ENCODE peak calls at places on chromosome 17, in six cellular contexts. One of them, this sample, is unnamed.

GRCh38 chr17:841313-841712 is 59.2 kb downstream of the MRM3 start:
- DNase-seq in HT-29: no peak
- DNase-seq in amniotic stem cell: no peak
- DNase-seq in A172: no peak
- DNase-seq in lower lobe of right lung: peak; percentile 60
- DNase-seq in Ammon's horn: no peak
- DNase-seq in this sample: no peak

GRCh38 chr17:48101012-48101720 is at the start of gene CBX1:
- DNase-seq in HT-29: peak; percentile 97
- DNase-seq in amniotic stem cell: peak; percentile 70
- DNase-seq in A172: peak; percentile 91
- DNase-seq in lower lobe of right lung: peak; percentile 97
- DNase-seq in Ammon's horn: peak; percentile 96
- DNase-seq in this sample: peak; percentile 91

GRCh38 chr17:79792984-79793923 is 3.6 kb downstream of the CBX8 start:
- DNase-seq in HT-29: no peak
- DNase-seq in amniotic stem cell: peak; percentile 56
- DNase-seq in A172: peak; percentile 21
- DNase-seq in lower lobe of right lung: no peak
- DNase-seq in Ammon's horn: no peak
- DNase-seq in this sample: no peak

GRCh38 chr17:10421211-10421610 is 539 bp downstream of the MYH8 start:
- DNase-seq in HT-29: no peak
- DNase-seq in amniotic stem cell: no peak
- DNase-seq in A172: no peak
- DNase-seq in lower lobe of right lung: no peak
- DNase-seq in Ammon's horn: no peak
- DNase-seq in this sample: no peak

GRCh38 chr17:41870627-41871026 is 5.4 kb upstream of the KLHL11 start:
- DNase-seq in HT-29: no peak
- DNase-seq in amniotic stem cell: no peak
- DNase-seq in A172: peak; percentile 41
- DNase-seq in lower lobe of right lung: no peak
- DNase-seq in Ammon's horn: peak; percentile 69
- DNase-seq in this sample: no peak

GRCh38 chr17:79559111-79559887 is 51.6 kb downstream of the RBFOX3 start:
- DNase-seq in HT-29: no peak
- DNase-seq in amniotic stem cell: no peak
- DNase-seq in A172: no peak
- DNase-seq in lower lobe of right lung: peak; percentile 6
- DNase-seq in Ammon's horn: no peak
- DNase-seq in this sample: no peak

GRCh38 chr17:77666881-77667395 is 291.6 kb upstream of the TNRC6C start:
- DNase-seq in HT-29: no peak
- DNase-seq in amniotic stem cell: no peak
- DNase-seq in A172: no peak
- DNase-seq in lower lobe of right lung: no peak
- DNase-seq in Ammon's horn: no peak
- DNase-seq in this sample: no peak

GRCh38 chr17:45672301-45672700 is 111.8 kb upstream of the CRHR1 start:
- DNase-seq in HT-29: no peak
- DNase-seq in amniotic stem cell: no peak
- DNase-seq in A172: no peak
- DNase-seq in lower lobe of right lung: peak; percentile 24
- DNase-seq in Ammon's horn: no peak
- DNase-seq in this sample: no peak

GRCh38 chr17:282912-283882 is 69.4 kb downstream of the RPH3AL start:
- DNase-seq in HT-29: no peak
- DNase-seq in amniotic stem cell: no peak
- DNase-seq in A172: no peak
- DNase-seq in lower lobe of right lung: peak; percentile 32
- DNase-seq in Ammon's horn: no peak
- DNase-seq in this sample: peak; percentile 55

GRCh38 chr17:51427259-51428255 is 167.2 kb downstream of the UTP18 start:
- DNase-seq in HT-29: no peak
- DNase-seq in amniotic stem cell: no peak
- DNase-seq in A172: peak; percentile 10
- DNase-seq in lower lobe of right lung: no peak
- DNase-seq in Ammon's horn: no peak
- DNase-seq in this sample: no peak

GRCh38 chr17:62767997-62768396 is 40.1 kb downstream of the MARCHF10 start:
- DNase-seq in HT-29: no peak
- DNase-seq in amniotic stem cell: no peak
- DNase-seq in A172: no peak
- DNase-seq in lower lobe of right lung: no peak
- DNase-seq in Ammon's horn: no peak
- DNase-seq in this sample: no peak

GRCh38 chr17:1724869-1725641 is 551 bp downstream of the WDR81 start:
- DNase-seq in HT-29: no peak
- DNase-seq in amniotic stem cell: no peak
- DNase-seq in A172: no peak
- DNase-seq in lower lobe of right lung: peak; percentile 72
- DNase-seq in Ammon's horn: no peak
- DNase-seq in this sample: no peak

GRCh38 chr17:41492351-41492750 is 2.6 kb upstream of the KRT36 start:
- DNase-seq in HT-29: no peak
- DNase-seq in amniotic stem cell: no peak
- DNase-seq in A172: no peak
- DNase-seq in lower lobe of right lung: no peak
- DNase-seq in Ammon's horn: peak; percentile 19
- DNase-seq in this sample: no peak

GRCh38 chr17:66964930-66965800 is 658 bp downstream of the CACNG4 start:
- DNase-seq in HT-29: peak; percentile 49
- DNase-seq in amniotic stem cell: peak; percentile 2
- DNase-seq in A172: peak; percentile 42
- DNase-seq in lower lobe of right lung: no peak
- DNase-seq in Ammon's horn: no peak
- DNase-seq in this sample: no peak

GRCh38 chr17:9206160-9206988 is 185.1 kb downstream of the NTN1 start:
- DNase-seq in HT-29: no peak
- DNase-seq in amniotic stem cell: no peak
- DNase-seq in A172: no peak
- DNase-seq in lower lobe of right lung: no peak
- DNase-seq in Ammon's horn: no peak
- DNase-seq in this sample: no peak

GRCh38 chr17:82963104-82963950 is 116.1 kb upstream of the METRNL start:
- DNase-seq in HT-29: peak; percentile 82
- DNase-seq in amniotic stem cell: peak; percentile 78
- DNase-seq in A172: no peak
- DNase-seq in lower lobe of right lung: peak; percentile 87
- DNase-seq in Ammon's horn: peak; percentile 75
- DNase-seq in this sample: peak; percentile 56

GRCh38 chr17:39239640-39240314 is 14.0 kb upstream of the STAC2 start:
- DNase-seq in HT-29: peak; percentile 85
- DNase-seq in amniotic stem cell: no peak
- DNase-seq in A172: no peak
- DNase-seq in lower lobe of right lung: peak; percentile 72
- DNase-seq in Ammon's horn: no peak
- DNase-seq in this sample: no peak

GRCh38 chr17:50238594-50239287 is 35.5 kb upstream of the TMEM92 start:
- DNase-seq in HT-29: no peak
- DNase-seq in amniotic stem cell: no peak
- DNase-seq in A172: no peak
- DNase-seq in lower lobe of right lung: no peak
- DNase-seq in Ammon's horn: no peak
- DNase-seq in this sample: no peak